ENCODE peak calls at places on chromosomes 3 and 15, in nine cellular contexts. W is GM23248, J is lower lobe of right lung, T is bronchial epithelial cell, D is neuronal stem cell, I is pancreas, F is Caco-2, K is uterus, R is left ventricle myocardium inferior. G is an unnamed sample.

GRCh38 chr15:64356443-64357040 is 569 bp upstream of the CSNK1G1 start:
- DNase-seq in W (peak; percentile 95), F (no peak), J (no peak), T (no peak), R (no peak), D (peak; percentile 5), K (no peak), I (no peak), G (no peak)

GRCh38 chr3:146625117-146625775 is 20.1 kb upstream of the PLSCR5 start:
- DNase-seq in T (peak; percentile 40), D (no peak), I (no peak), W (peak; percentile 45), K (no peak), F (no peak), J (no peak), R (no peak), G (no peak)

GRCh38 chr15:101001796-101002195 is 82.6 kb downstream of the LRRK1 start:
- DNase-seq in F (no peak), W (no peak), R (no peak), I (peak; percentile 3), T (no peak), J (no peak), D (no peak), K (no peak), G (no peak)

GRCh38 chr3:177279118-177279815 is 82.0 kb upstream of the TBL1XR1 start:
- DNase-seq in R (no peak), K (no peak), J (no peak), F (no peak), D (no peak), I (no peak), W (no peak), T (no peak), G (no peak)

GRCh38 chr3:108283006-108283405 is 13.3 kb upstream of the HHLA2 start:
- DNase-seq in T (no peak), R (no peak), J (no peak), K (no peak), D (no peak), W (no peak), F (no peak), I (no peak), G (no peak)

GRCh38 chr3:192033246-192033645 is 572.3 kb downstream of the PYDC2 start:
- DNase-seq in T (peak; percentile 59), R (no peak), I (no peak), W (no peak), J (no peak), D (no peak), K (no peak), F (no peak), G (no peak)

GRCh38 chr3:48416546-48416945 is 13.3 kb downstream of the PLXNB1 start:
- DNase-seq in K (no peak), R (no peak), T (no peak), J (no peak), D (no peak), F (no peak), I (no peak), W (no peak), G (no peak)

GRCh38 chr15:100029868-100030479 is 296.7 kb upstream of the LYSMD4 start:
- DNase-seq in W (no peak), I (no peak), K (no peak), D (no peak), F (no peak), T (no peak), R (no peak), J (no peak), G (no peak)

GRCh38 chr15:65285291-65286068 is 1.2 kb downstream of the PARP16 start:
- DNase-seq in R (no peak), D (no peak), W (peak; percentile 48), I (no peak), J (no peak), F (no peak), K (no peak), T (no peak), G (no peak)

GRCh38 chr3:179323197-179323901 is 518 bp downstream of the ZNF639 start:
- DNase-seq in K (peak; percentile 78), I (peak; percentile 67), J (peak; percentile 79), F (peak; percentile 70), R (peak; percentile 82), D (peak; percentile 51), W (peak; percentile 91), T (peak; percentile 41), G (no peak)

GRCh38 chr3:128062033-128062745 is 10.0 kb downstream of the SEC61A1 start:
- DNase-seq in J (no peak), W (no peak), I (no peak), T (no peak), R (no peak), K (no peak), D (no peak), F (no peak), G (no peak)

GRCh38 chr3:47282424-47283192 is at the start of the genes KIF9 and KLHL18:
- DNase-seq in I (peak; percentile 95), R (peak; percentile 92), K (peak; percentile 93), T (peak; percentile 85), W (peak; percentile 99), J (peak; percentile 97), F (peak; percentile 94), D (peak; percentile 92), G (peak; percentile 83)

GRCh38 chr3:45583021-45583851 is 11.3 kb upstream of the LIMD1 start:
- DNase-seq in R (peak; percentile 82), K (peak; percentile 28), T (no peak), W (no peak), D (no peak), F (no peak), J (no peak), I (peak; percentile 39), G (no peak)

GRCh38 chr15:37028609-37029287 is 71.6 kb downstream of the MEIS2 start:
- DNase-seq in R (no peak), F (no peak), W (peak; percentile 75), K (no peak), D (no peak), I (no peak), T (no peak), J (no peak), G (no peak)

GRCh38 chr3:35659808-35660207 is 20.5 kb downstream of the ARPP21 start:
- DNase-seq in K (no peak), I (no peak), T (peak; percentile 42), F (peak; percentile 14), R (no peak), W (no peak), D (no peak), J (no peak), G (no peak)

GRCh38 chr3:169456900-169457299 is 206.6 kb downstream of the MECOM start:
- DNase-seq in I (no peak), F (no peak), W (no peak), D (no peak), T (no peak), R (no peak), J (no peak), K (no peak), G (no peak)

GRCh38 chr3:169457807-169458206 is 205.7 kb downstream of the MECOM start:
- DNase-seq in I (no peak), J (no peak), K (no peak), F (peak; percentile 4), D (no peak), W (no peak), R (no peak), T (no peak), G (no peak)

GRCh38 chr3:169458323-169458722 is 205.2 kb downstream of the MECOM start:
- DNase-seq in F (no peak), J (no peak), D (no peak), W (no peak), R (peak; percentile 49), K (no peak), T (no peak), I (no peak), G (no peak)

GRCh38 chr3:169458752-169459151 is 204.8 kb downstream of the MECOM start:
- DNase-seq in J (no peak), W (no peak), T (peak; percentile 89), I (no peak), R (no peak), K (no peak), F (no peak), D (no peak), G (no peak)

DNA sequence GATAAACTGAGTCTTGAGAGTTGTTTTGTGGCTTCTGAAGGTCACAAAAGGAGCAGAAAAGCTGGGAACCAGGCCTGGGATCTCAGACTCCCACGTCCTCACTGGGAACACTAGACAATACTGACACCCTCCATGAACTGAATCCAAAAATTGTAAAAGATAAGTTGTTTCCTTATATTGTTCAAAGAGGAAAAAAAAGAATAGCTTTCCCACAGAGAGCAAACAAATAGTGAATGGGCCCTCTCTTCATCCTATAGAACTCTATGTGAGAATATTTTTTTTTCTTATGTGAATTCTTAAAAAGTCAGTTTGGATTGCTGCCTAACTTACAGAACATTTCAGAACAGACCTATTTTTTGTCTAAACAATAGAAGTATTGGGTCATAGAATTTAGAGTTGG is 203.5 kb downstream of the MECOM start:
- DNase-seq in W (no peak), F (no peak), T (no peak), R (no peak), K (no peak), I (no peak), J (no peak), D (no peak), G (no peak)
- H3K36me3 ChIP-seq in W (no peaks in the 10 kb centered on the region), F (no peaks in the 10 kb centered on the region), T (no peaks in the 10 kb centered on the region), R (no peaks in the 10 kb centered on the region), K (no peaks in the 10 kb centered on the region), I (no peaks in the 10 kb centered on the region), J (no peaks in the 10 kb centered on the region), D (no peaks in the 10 kb centered on the region), G (no peaks in the 10 kb centered on the region)

GRCh38 chr15:35751421-35752133 is 205.6 kb upstream of the DPH6 start:
- DNase-seq in K (peak; percentile 77), J (no peak), W (peak; percentile 71), R (peak; percentile 40), T (peak; percentile 59), I (peak; percentile 50), F (peak; percentile 64), D (peak; percentile 78), G (peak; percentile 84)
- H3K4me3 ChIP-seq in K (no peak overlapping the region), J (no peak overlapping the region), W (no peak overlapping the region), R (no peak overlapping the region), T (no peak overlapping the region), I (no peak overlapping the region), F (no peak overlapping the region), D (no peak overlapping the region), G (no peak overlapping the region)

GRCh38 chr3:142354076-142354475 is 93.8 kb downstream of the XRN1 start:
- DNase-seq in K (no peak), W (no peak), F (no peak), R (no peak), T (no peak), D (no peak), J (no peak), I (no peak), G (no peak)
- H3K36me3 ChIP-seq in K (no peaks in the 10 kb centered on the region), W (peaks cover 58% of the 10 kb centered on the region), F (no peaks in the 10 kb centered on the region), R (peaks cover 99% of the 10 kb centered on the region), T (peaks cover 7% of the 10 kb centered on the region), D (peaks cover 7% of the 10 kb centered on the region), J (peaks cover 87% of the 10 kb centered on the region), I (peaks cover 5% of the 10 kb centered on the region), G (peaks cover 3% of the 10 kb centered on the region)

GRCh38 chr3:8517490-8517889 is 15.9 kb downstream of the LMCD1 start:
- DNase-seq in D (no peak), I (no peak), K (no peak), J (no peak), T (no peak), W (no peak), R (no peak), F (no peak), G (no peak)
- H3K4me3 ChIP-seq in D (no peak overlapping the region), I (no peak overlapping the region), K (no peak overlapping the region), J (no peak overlapping the region), T (no peak overlapping the region), W (no peak overlapping the region), R (no peak overlapping the region), F (no peak overlapping the region), G (no peak overlapping the region)